ENCODE peak calls at places on chromosome 2, in five cellular contexts. L is HepG2, U is GM12892, T is K562, P is SK-N-SH. R is an unnamed sample.
A peak's percentile ranks its signal among the peaks of the same experiment; 100 is the strongest.

GRCh38 chr2:154293864-154294263 is 404.6 kb upstream of the KCNJ3 start:
- DNase-seq in L (no peak), U (no peak), T (no peak), P (no peak), R (no peak)

GRCh38 chr2:222733846-222734689 is 62.6 kb downstream of the MOGAT1 start:
- DNase-seq in L (peak; percentile 98), U (no peak), T (no peak), P (peak; percentile 15), R (no peak)

GRCh38 chr2:207315131-207315530 is 149.4 kb upstream of the KLF7 start:
- DNase-seq in L (no peak), U (no peak), T (no peak), P (no peak), R (no peak)

GRCh38 chr2:222690564-222691200 is 19.2 kb downstream of the MOGAT1 start:
- DNase-seq in L (peak; percentile 81), U (peak; percentile 56), T (peak; percentile 86), P (peak; percentile 89), R (peak; percentile 62)

GRCh38 chr2:148303166-148303565 is 282.3 kb downstream of the MBD5 start:
- DNase-seq in L (no peak), U (no peak), T (no peak), P (no peak), R (no peak)

GRCh38 chr2:58938988-58939387 is 697.9 kb upstream of the FANCL start:
- DNase-seq in L (no peak), U (no peak), T (no peak), P (no peak), R (no peak)

GRCh38 chr2:165113414-165113813 is 90.4 kb downstream of the SCN3A start:
- DNase-seq in L (no peak), U (no peak), T (no peak), P (peak; percentile 30), R (no peak)

GRCh38 chr2:241914542-241914941 is 45.0 kb downstream of the RTP5 start:
- DNase-seq in L (no peak), U (no peak), T (no peak), P (no peak), R (no peak)

GRCh38 chr2:109279243-109279860 is 150.3 kb downstream of the SH3RF3 start:
- DNase-seq in L (no peak), U (no peak), T (no peak), P (no peak), R (no peak)

GRCh38 chr2:231987088-231987788 is 25.7 kb downstream of the DIS3L2 start:
- DNase-seq in L (peak; percentile 42), U (no peak), T (no peak), P (no peak), R (no peak)

GRCh38 chr2:236265675-236266074 is 1.5 kb upstream of the ASB18 start:
- DNase-seq in L (no peak), U (no peak), T (no peak), P (no peak), R (no peak)

GRCh38 chr2:54936766-54937165 is 113.5 kb downstream of the RTN4 start:
- DNase-seq in L (no peak), U (no peak), T (no peak), P (no peak), R (no peak)

GRCh38 chr2:106030287-106031268 is 163.5 kb downstream of the UXS1 start:
- DNase-seq in L (peak; percentile 90), U (peak; percentile 13), T (no peak), P (no peak), R (no peak)

GRCh38 chr2:58923869-58924268 is 682.7 kb upstream of the FANCL start:
- DNase-seq in L (no peak), U (no peak), T (no peak), P (no peak), R (no peak)

GRCh38 chr2:144470819-144471218 is 49.1 kb downstream of the ZEB2 start:
- DNase-seq in L (no peak), U (no peak), T (no peak), P (no peak), R (no peak)

GRCh38 chr2:235592430-235592829 is 98.6 kb downstream of the AGAP1 start:
- DNase-seq in L (no peak), U (no peak), T (peak; percentile 15), P (no peak), R (no peak)

GRCh38 chr2:161961046-161961445 is 113.0 kb downstream of the DPP4 start:
- DNase-seq in L (no peak), U (no peak), T (no peak), P (no peak), R (no peak)

GRCh38 chr2:126889501-126890135 is 9.1 kb upstream of the TEX51 start:
- DNase-seq in L (no peak), U (no peak), T (no peak), P (no peak), R (no peak)

GRCh38 chr2:207225773-207226172 is 60.0 kb upstream of the KLF7 start:
- DNase-seq in L (no peak), U (no peak), T (no peak), P (no peak), R (no peak)

GRCh38 chr2:235864746-235865535 is 303.2 kb downstream of the GBX2 start:
- DNase-seq in L (no peak), U (no peak), T (no peak), P (no peak), R (no peak)

GRCh38 chr2:173998386-173998785 is 33.2 kb upstream of the SP3 start:
- DNase-seq in L (no peak), U (no peak), T (no peak), P (no peak), R (no peak)

GRCh38 chr2:218166791-218167190 is at the start of gene CXCR1:
- DNase-seq in L (no peak), U (no peak), T (no peak), P (no peak), R (no peak)
- TF ChIP-seq TAF1 in L (no peak), U (no peak), T (no peak), P (no peak), R (no peak)

GRCh38 chr2:10447300-10448207 is 573 bp downstream of the ODC1 start:
- DNase-seq in L (peak; percentile 38), U (no peak), T (peak; percentile 43), P (peak; percentile 86), R (peak; percentile 43)

GRCh38 chr2:10448646-10449480 is 736 bp upstream of the ODC1 start:
- DNase-seq in L (peak; percentile 90), U (peak; percentile 96), T (peak; percentile 40), P (no peak), R (peak; percentile 96)

GRCh38 chr2:10449481-10449831 is 1.3 kb upstream of the ODC1 start:
- DNase-seq in L (no peak), U (no peak), T (no peak), P (no peak), R (no peak)

GRCh38 chr2:10446631-10447030 is 1.5 kb downstream of the ODC1 start:
- DNase-seq in L (no peak), U (no peak), T (no peak), P (no peak), R (no peak)

GRCh38 chr2:10448208-10448645 is at the start of gene ODC1:
- DNase-seq in L (peak; percentile 88), U (no peak), T (peak; percentile 98), P (peak; percentile 99), R (no peak)
- TF ChIP-seq POLR2AphosphoS5 in L (no peak), U (peak; percentile 46), T (peak; percentile 80), P (peak; percentile 94), R (no peak)

GRCh38 chr2:48122166-48122565 is 215.9 kb upstream of the FBXO11 start:
- DNase-seq in L (no peak), U (no peak), T (no peak), P (no peak), R (no peak)

GRCh38 chr2:48124592-48124991 is 218.3 kb upstream of the FBXO11 start:
- DNase-seq in L (no peak), U (no peak), T (no peak), P (no peak), R (no peak)

GRCh38 chr2:48120112-48120511 is 213.8 kb upstream of the FBXO11 start:
- DNase-seq in L (peak; percentile 85), U (no peak), T (no peak), P (no peak), R (no peak)

GRCh38 chr2:48118895-48119294 is 212.6 kb upstream of the FBXO11 start:
- DNase-seq in L (no peak), U (no peak), T (no peak), P (no peak), R (no peak)

GRCh38 chr2:48120759-48121242 is 214.5 kb upstream of the FBXO11 start:
- DNase-seq in L (no peak), U (no peak), T (peak; percentile 64), P (no peak), R (no peak)
- TF ChIP-seq TAF1 in L (no peak), U (no peak), T (no peak), P (no peak), R (no peak)

DNA sequence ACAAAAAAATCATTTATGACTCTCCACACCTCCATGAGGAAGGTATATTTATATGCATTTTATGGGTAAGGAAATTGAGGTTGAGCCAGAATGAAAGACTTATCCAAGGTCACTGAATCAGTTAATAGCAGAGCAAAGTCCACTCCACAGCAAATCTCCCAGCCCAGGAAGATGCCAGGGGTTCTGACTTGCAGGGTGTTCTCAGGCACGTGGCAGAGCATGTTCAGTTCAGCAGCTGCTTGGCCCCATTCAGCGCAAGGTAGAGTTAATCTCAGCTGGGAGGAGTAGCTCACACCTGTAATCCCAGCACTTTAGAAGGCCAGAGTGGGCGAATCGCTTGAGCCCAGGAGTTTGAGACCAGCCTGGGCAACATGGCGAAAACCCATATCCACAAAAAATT is 17.8 kb upstream of the DGKD start:
- DNase-seq in L (no peak), U (no peak), T (no peak), P (no peak), R (no peak)
- TF ChIP-seq POLR2AphosphoS5 in L (no peak), U (no peak), T (no peak), P (no peak), R (no peak)

R was measured in GM12891.